ENCODE peak calls at places on chromosome 22, in ten cellular contexts. X is activated naive CD8-positive, alpha-beta T cell treated with anti-CD3 and anti-CD28 coated beads for 36 hours; T is NCI-H2107; C is psoas muscle; V is IMR-90; J is retina; W is kidney tubule cell; O is small intestine; G is mesenteric fat pad; Q is Peyer's patch. K is an unnamed sample.
A peak's percentile ranks its signal among the peaks of the same experiment; 100 is the strongest.

GRCh38 chr22:37290737-37291136 is 8.4 kb downstream of the CYTH4 start:
- DNase-seq in X (no peak), T (no peak), C (no peak), V (peak; percentile 69), J (no peak), W (peak; percentile 38), O (no peak), G (no peak), Q (no peak), K (no peak)

GRCh38 chr22:47045691-47046410 is 283.4 kb downstream of the TBC1D22A start:
- DNase-seq in X (no peak), T (no peak), C (peak; percentile 43), V (no peak), J (no peak), W (no peak), O (no peak), G (no peak), Q (no peak), K (no peak)

GRCh38 chr22:44526431-44527115 is 28.5 kb upstream of the RTL6 start:
- DNase-seq in X (no peak), T (peak; percentile 46), C (no peak), V (no peak), J (no peak), W (no peak), O (no peak), G (peak; percentile 30), Q (no peak), K (no peak)

GRCh38 chr22:49983148-49984042 is 22.8 kb downstream of the PIM3 start:
- DNase-seq in X (no peak), T (no peak), C (peak; percentile 61), V (no peak), J (peak; percentile 21), W (no peak), O (no peak), G (peak; percentile 90), Q (peak; percentile 49), K (no peak)

GRCh38 chr22:23122992-23123803 is 18.6 kb downstream of the RSPH14 start:
- DNase-seq in X (no peak), T (no peak), C (peak; percentile 49), V (no peak), J (no peak), W (no peak), O (no peak), G (no peak), Q (no peak), K (no peak)

GRCh38 chr22:47394504-47395440 is 632.3 kb downstream of the TBC1D22A start:
- DNase-seq in X (no peak), T (no peak), C (no peak), V (no peak), J (no peak), W (no peak), O (no peak), G (no peak), Q (peak; percentile 29), K (no peak)

GRCh38 chr22:20010307-20011122 is 6.1 kb downstream of the ARVCF start:
- DNase-seq in X (no peak), T (no peak), C (peak; percentile 31), V (no peak), J (no peak), W (peak; percentile 25), O (no peak), G (no peak), Q (no peak), K (no peak)

GRCh38 chr22:39419911-39420310 is 20.3 kb downstream of the TAB1 start:
- DNase-seq in X (no peak), T (no peak), C (no peak), V (no peak), J (no peak), W (no peak), O (no peak), G (no peak), Q (no peak), K (no peak)

GRCh38 chr22:45429921-45430775 is 16.7 kb downstream of the RIBC2 start:
- DNase-seq in X (no peak), T (no peak), C (peak; percentile 39), V (no peak), J (no peak), W (no peak), O (no peak), G (peak; percentile 80), Q (peak; percentile 32), K (no peak)

GRCh38 chr22:22855617-22856308 is 31.9 kb upstream of the IGLL5 start:
- DNase-seq in X (peak; percentile 70), T (no peak), C (no peak), V (no peak), J (no peak), W (peak; percentile 1), O (peak; percentile 8), G (no peak), Q (peak; percentile 65), K (no peak)

GRCh38 chr22:30398685-30399680 is 2.2 kb downstream of the SEC14L2 start:
- DNase-seq in X (no peak), T (no peak), C (no peak), V (no peak), J (no peak), W (no peak), O (no peak), G (no peak), Q (no peak), K (no peak)

GRCh38 chr22:47041201-47042115 is 279.0 kb downstream of the TBC1D22A start:
- DNase-seq in X (no peak), T (no peak), C (peak; percentile 37), V (no peak), J (no peak), W (peak; percentile 6), O (no peak), G (no peak), Q (no peak), K (no peak)

GRCh38 chr22:46803031-46803880 is 40.8 kb downstream of the TBC1D22A start:
- DNase-seq in X (peak; percentile 70), T (no peak), C (peak; percentile 67), V (no peak), J (peak; percentile 65), W (peak; percentile 64), O (peak; percentile 47), G (no peak), Q (peak; percentile 78), K (peak; percentile 53)

GRCh38 chr22:20433191-20433590 is 4.4 kb downstream of the SCARF2 start:
- DNase-seq in X (no peak), T (no peak), C (peak; percentile 19), V (no peak), J (peak; percentile 2), W (no peak), O (no peak), G (no peak), Q (peak; percentile 14), K (no peak)

GRCh38 chr22:21657020-21657360 is 8.8 kb upstream of the PPIL2 start:
- DNase-seq in X (no peak), T (no peak), C (no peak), V (no peak), J (no peak), W (no peak), O (no peak), G (no peak), Q (no peak), K (no peak)

GRCh38 chr22:36733271-36733670 is 29.7 kb upstream of the CACNG2 start:
- DNase-seq in X (no peak), T (no peak), C (no peak), V (no peak), J (no peak), W (no peak), O (no peak), G (no peak), Q (peak; percentile 10), K (no peak)

GRCh38 chr22:38033522-38034277 is 23.5 kb upstream of the PICK1 start:
- DNase-seq in X (no peak), T (no peak), C (peak; percentile 49), V (no peak), J (peak; percentile 73), W (no peak), O (no peak), G (no peak), Q (no peak), K (no peak)

GRCh38 chr22:42217019-42217751 is 53.3 kb downstream of the TCF20 start:
- DNase-seq in X (no peak), T (no peak), C (no peak), V (peak; percentile 55), J (no peak), W (peak; percentile 6), O (no peak), G (no peak), Q (no peak), K (no peak)

GRCh38 chr22:46590334-46590733 is 29.9 kb upstream of the GRAMD4 start:
- DNase-seq in X (no peak), T (no peak), C (peak; percentile 57), V (no peak), J (no peak), W (no peak), O (no peak), G (no peak), Q (no peak), K (no peak)

GRCh38 chr22:26474687-26475086 is 8.9 kb downstream of the HPS4 start:
- DNase-seq in X (no peak), T (no peak), C (no peak), V (no peak), J (no peak), W (peak; percentile 90), O (no peak), G (no peak), Q (no peak), K (no peak)

GRCh38 chr22:38467904-38468760 is at the start of gene KDELR3:
- DNase-seq in X (peak; percentile 87), T (no peak), C (peak; percentile 73), V (peak; percentile 71), J (peak; percentile 52), W (peak; percentile 84), O (peak; percentile 68), G (peak; percentile 93), Q (peak; percentile 78), K (peak; percentile 48)

GRCh38 chr22:39266398-39267030 is 21.7 kb upstream of the PDGFB start:
- DNase-seq in X (no peak), T (no peak), C (no peak), V (peak; percentile 64), J (no peak), W (no peak), O (no peak), G (no peak), Q (no peak), K (peak; percentile 41)

GRCh38 chr22:38761202-38762162 is 5.7 kb upstream of the SUN2 start:
- DNase-seq in X (no peak), T (no peak), C (peak; percentile 48), V (no peak), J (no peak), W (peak; percentile 86), O (no peak), G (no peak), Q (peak; percentile 76), K (no peak)

GRCh38 chr22:22565991-22566390 is 6.9 kb upstream of the PRAME start:
- DNase-seq in X (no peak), T (no peak), C (no peak), V (peak; percentile 44), J (no peak), W (no peak), O (no peak), G (no peak), Q (no peak), K (no peak)

GRCh38 chr22:23533328-23533762 is 46.7 kb downstream of the IGLL1 start:
- DNase-seq in X (peak; percentile 53), T (peak; percentile 29), C (peak; percentile 32), V (peak; percentile 10), J (peak; percentile 85), W (peak; percentile 13), O (no peak), G (no peak), Q (no peak), K (no peak)

GRCh38 chr22:50308986-50309600 is 1.6 kb upstream of the PLXNB2 start:
- DNase-seq in X (no peak), T (no peak), C (no peak), V (no peak), J (no peak), W (no peak), O (no peak), G (no peak), Q (no peak), K (no peak)

GRCh38 chr22:20021196-20022181 is 579 bp downstream of the TANGO2 start:
- DNase-seq in X (no peak), T (no peak), C (peak; percentile 91), V (peak; percentile 54), J (no peak), W (peak; percentile 47), O (peak; percentile 18), G (no peak), Q (peak; percentile 59), K (peak; percentile 73)

GRCh38 chr22:24554316-24555159 is at the start of gene GUCD1:
- DNase-seq in X (peak; percentile 34), T (no peak), C (peak; percentile 65), V (peak; percentile 41), J (no peak), W (peak; percentile 37), O (no peak), G (no peak), Q (peak; percentile 65), K (peak; percentile 18)

K was measured in HT-29.